ENCODE peak calls at places on chromosome 1, in eight cellular contexts. E is AG09319; R is foreskin fibroblast; X is stimulated activated CD4-positive, alpha-beta T cell treated with anti-CD3 and anti-CD28 coated beads, Interleukin-15, amount 100 ng/mL, for 24 hours; H is occipital lobe; M is T1000; Y is EH; Q is GM20000. J is an unnamed sample.
A peak's percentile ranks its signal among the peaks of the same experiment; 100 is the strongest.

GRCh38 chr1:112939810-112940209 is 16.2 kb downstream of the SLC16A1 start:
- DNase-seq in E (no peak), R (no peak), Q (no peak), X (no peak), H (no peak), Y (no peak), M (no peak), J (no peak)

GRCh38 chr1:2635271-2636010 is 2.6 kb upstream of the MMEL1 start:
- DNase-seq in Y (no peak), M (no peak), H (no peak), E (no peak), R (no peak), Q (no peak), X (no peak), J (no peak)

GRCh38 chr1:208172389-208173140 is 71.6 kb downstream of the PLXNA2 start:
- DNase-seq in E (no peak), R (no peak), Q (no peak), X (no peak), M (no peak), H (no peak), Y (peak; percentile 58), J (no peak)

GRCh38 chr1:21378705-21379494 is 61.0 kb upstream of the NBPF3 start:
- DNase-seq in R (no peak), Y (no peak), E (no peak), X (no peak), Q (no peak), H (no peak), M (no peak), J (peak; percentile 33)

GRCh38 chr1:66208631-66209030 is 325.3 kb upstream of the SGIP1 start:
- DNase-seq in H (no peak), R (no peak), Q (no peak), M (no peak), E (no peak), X (no peak), Y (no peak), J (no peak)

GRCh38 chr1:209733409-209734192 is 22.3 kb upstream of the TRAF3IP3 start:
- DNase-seq in R (no peak), M (no peak), X (no peak), Q (no peak), Y (peak; percentile 15), E (no peak), H (no peak), J (no peak)

GRCh38 chr1:245810181-245810727 is 655.5 kb downstream of the KIF26B start:
- DNase-seq in E (no peak), R (no peak), Y (no peak), H (no peak), X (no peak), Q (no peak), M (no peak), J (no peak)

GRCh38 chr1:210259496-210259895 is 26.9 kb downstream of the SERTAD4 start:
- DNase-seq in Q (no peak), Y (peak; percentile 88), X (no peak), R (peak; percentile 87), E (peak; percentile 77), H (no peak), M (peak; percentile 17), J (no peak)

GRCh38 chr1:9652379-9653194 is 1.1 kb downstream of the PIK3CD start:
- DNase-seq in Q (peak; percentile 78), H (no peak), M (no peak), X (peak; percentile 66), R (no peak), E (no peak), Y (peak; percentile 27), J (peak; percentile 60)

GRCh38 chr1:44788120-44788860 is at the start of gene BEST4:
- DNase-seq in M (no peak), Y (no peak), X (no peak), H (no peak), Q (no peak), E (no peak), R (no peak), J (no peak)

GRCh38 chr1:42240964-42241755 is 76.6 kb upstream of the GUCA2A start:
- DNase-seq in X (no peak), E (no peak), M (no peak), H (no peak), Q (no peak), Y (peak; percentile 49), R (no peak), J (no peak)

GRCh38 chr1:48943393-48943792 is 166.7 kb upstream of the BEND5 start:
- DNase-seq in E (no peak), H (no peak), M (no peak), X (no peak), R (peak; percentile 1), Q (no peak), Y (peak; percentile 1), J (no peak)

GRCh38 chr1:227731241-227731677 is 3.8 kb downstream of the JMJD4 start:
- DNase-seq in H (no peak), Y (no peak), Q (no peak), R (no peak), E (no peak), X (no peak), M (no peak), J (no peak)

GRCh38 chr1:200895448-200895799 is 724 bp downstream of the INAVA start:
- DNase-seq in M (no peak), X (no peak), H (no peak), E (no peak), R (no peak), Y (no peak), Q (no peak), J (no peak)

GRCh38 chr1:1080122-1080753 is 6.1 kb upstream of the RNF223 start:
- DNase-seq in R (no peak), Y (peak; percentile 69), H (no peak), Q (peak; percentile 83), E (no peak), X (peak; percentile 45), M (no peak), J (peak; percentile 81)

GRCh38 chr1:41424581-41425118 is 59.8 kb downstream of the EDN2 start:
- DNase-seq in M (no peak), Q (no peak), R (no peak), E (no peak), X (no peak), H (no peak), Y (no peak), J (no peak)

GRCh38 chr1:231806623-231807470 is 180.3 kb downstream of the DISC1 start:
- DNase-seq in X (peak; percentile 62), E (no peak), Q (peak; percentile 65), H (no peak), R (no peak), M (no peak), Y (peak; percentile 50), J (peak; percentile 81)